ENCODE peak calls at places on chromosome 7, in five cellular contexts. C is lower lobe of right lung, V is lung, F is spleen, W is WERI-Rb-1. R is an unnamed sample. For H3K36me3, the result is how much of the 10 kb centered on the place peaks cover.

GRCh38 chr7:90701021-90701420 is 104.9 kb downstream of the CDK14 start:
- DNase-seq in W (no peak), F (no peak), C (no peak), V (no peak), R (no peak)

GRCh38 chr7:138449580-138449979 is 10.5 kb upstream of the TRIM24 start:
- DNase-seq in F (no peak), V (no peak), W (peak), C (no peak), R (peak)

GRCh38 chr7:121020243-121020642 is 31.7 kb downstream of the CPED1 start:
- DNase-seq in C (no peak), F (no peak), W (no peak), V (no peak), R (no peak)

GRCh38 chr7:28957822-28958234 is 302 bp downstream of the TRIL start:
- DNase-seq in V (no peak), W (no peak), C (no peak), F (peak), R (peak)

GRCh38 chr7:46970486-46970885 is 611.4 kb downstream of the TNS3 start:
- DNase-seq in V (no peak), W (no peak), F (no peak), C (no peak), R (no peak)

GRCh38 chr7:82699773-82700186 is 256.2 kb upstream of the CACNA2D1 start:
- DNase-seq in C (no peak), W (no peak), F (no peak), V (no peak), R (no peak)

GRCh38 chr7:31735991-31736982 is 49.3 kb downstream of the PPP1R17 start:
- DNase-seq in C (no peak), F (no peak), V (peak), W (peak), R (peak)

GRCh38 chr7:93115796-93116195 is 2.0 kb downstream of the SAMD9 start:
- DNase-seq in C (no peak), W (no peak), F (no peak), V (no peak), R (no peak)

GRCh38 chr7:50869108-50869716 is 86.5 kb upstream of the GRB10 start:
- DNase-seq in C (no peak), V (no peak), F (no peak), W (no peak), R (no peak)

GRCh38 chr7:66303454-66304160 is 98.5 kb downstream of the TPST1 start:
- DNase-seq in C (no peak), F (no peak), W (no peak), V (no peak), R (no peak)

GRCh38 chr7:29091121-29091601 is 55.2 kb downstream of the CPVL start:
- DNase-seq in W (no peak), V (no peak), F (no peak), C (no peak), R (no peak)

GRCh38 chr7:28853834-28854749 is 104.0 kb downstream of the TRIL start:
- DNase-seq in W (peak), F (peak), C (peak), V (peak), R (peak)

GRCh38 chr7:139035588-139036353 is at the start of gene ZC3HAV1L:
- DNase-seq in F (peak), C (peak), V (peak), W (peak), R (peak)

GRCh38 chr7:74579800-74580685 is 77.5 kb upstream of the GTF2I start:
- DNase-seq in W (no peak), F (no peak), C (peak), V (peak), R (no peak)

GRCh38 chr7:93889261-93889660 is 1.3 kb downstream of the TFPI2 start:
- DNase-seq in C (no peak), F (no peak), V (no peak), W (no peak), R (no peak)

GRCh38 chr7:88480901-88481300 is 174.2 kb upstream of the STEAP4 start:
- DNase-seq in F (no peak), W (no peak), C (no peak), V (no peak), R (no peak)

GRCh38 chr7:68407460-68407859 is 1190.8 kb upstream of the AUTS2 start:
- DNase-seq in V (no peak), C (no peak), W (no peak), F (no peak), R (no peak)

GRCh38 chr7:134339475-134339874 is 22.7 kb upstream of the SLC35B4 start:
- DNase-seq in V (no peak), C (no peak), F (no peak), W (no peak), R (no peak)

GRCh38 chr7:73342645-73343044 is 14.7 kb downstream of the FKBP6 start:
- DNase-seq in V (no peak), W (no peak), F (peak), C (no peak), R (peak)

GRCh38 chr7:123748171-123748733 is 551 bp downstream of the WASL start:
- DNase-seq in C (peak), F (peak), V (no peak), W (peak), R (peak)

GRCh38 chr7:360454-361100 is 70.6 kb downstream of the FOXL3 start:
- DNase-seq in W (no peak), F (peak), V (no peak), C (peak), R (no peak)

GRCh38 chr7:149638566-149639320 is 134.6 kb downstream of the ZNF467 start:
- DNase-seq in V (no peak), W (no peak), F (no peak), C (no peak), R (no peak)

GRCh38 chr7:106128846-106129245 is 16.7 kb upstream of the SYPL1 start:
- DNase-seq in F (no peak), C (no peak), V (no peak), W (no peak), R (no peak)

GRCh38 chr7:155514296-155514695 is 32.1 kb downstream of the CNPY1 start:
- DNase-seq in W (no peak), V (no peak), F (no peak), C (no peak), R (no peak)

GRCh38 chr7:36400606-36401005 is 10.9 kb downstream of the ANLN start:
- DNase-seq in V (no peak), C (no peak), W (no peak), F (no peak), R (no peak)
- H3K36me3 ChIP-seq in V (under half), C (under half), W (half or more), F (under half), R (half or more)

GRCh38 chr7:107962817-107963216 is 40.1 kb downstream of the LAMB1 start:
- DNase-seq in F (no peak), V (no peak), C (no peak), W (no peak), R (no peak)
- H3K36me3 ChIP-seq in F (under half), V (under half), C (half or more), W (half or more), R (half or more)

DNA sequence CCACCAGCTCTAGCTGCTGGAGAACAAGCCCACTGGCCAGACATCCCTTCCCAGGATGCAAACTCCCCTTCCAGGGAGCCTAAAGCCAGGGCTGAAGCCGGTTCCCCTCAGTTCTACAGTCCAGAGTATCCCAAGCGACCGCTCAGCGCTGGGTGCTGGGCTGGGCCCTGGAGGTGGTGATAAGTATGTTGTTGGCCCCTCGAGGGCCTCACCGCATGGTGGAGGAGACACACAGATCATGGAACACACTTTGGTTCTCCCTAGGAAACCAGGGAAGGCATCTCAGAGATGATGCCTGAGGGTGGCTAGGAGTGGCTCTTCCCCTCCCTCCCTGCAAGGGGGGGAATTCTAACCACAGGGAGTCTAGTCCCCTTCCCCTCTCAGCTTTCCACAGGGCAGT is 4.4 kb downstream of the PODXL start:
- DNase-seq in V (no peak), W (no peak), C (no peak), F (no peak), R (no peak)
- H3K36me3 ChIP-seq in V (under half), W (under half), C (under half), F (under half), R (under half)

GRCh38 chr7:127705461-127705959 is 53.5 kb downstream of the SND1 start:
- DNase-seq in V (no peak), W (no peak), C (no peak), F (no peak), R (no peak)

GRCh38 chr7:127704211-127704610 is 52.2 kb downstream of the SND1 start:
- DNase-seq in V (no peak), F (no peak), C (no peak), W (peak), R (no peak)

GRCh38 chr7:127708201-127708600 is 56.2 kb downstream of the SND1 start:
- DNase-seq in V (no peak), F (no peak), C (no peak), W (no peak), R (no peak)

GRCh38 chr7:127708788-127709187 is 56.8 kb downstream of the SND1 start:
- DNase-seq in C (no peak), V (peak), F (no peak), W (peak), R (peak)

DNA sequence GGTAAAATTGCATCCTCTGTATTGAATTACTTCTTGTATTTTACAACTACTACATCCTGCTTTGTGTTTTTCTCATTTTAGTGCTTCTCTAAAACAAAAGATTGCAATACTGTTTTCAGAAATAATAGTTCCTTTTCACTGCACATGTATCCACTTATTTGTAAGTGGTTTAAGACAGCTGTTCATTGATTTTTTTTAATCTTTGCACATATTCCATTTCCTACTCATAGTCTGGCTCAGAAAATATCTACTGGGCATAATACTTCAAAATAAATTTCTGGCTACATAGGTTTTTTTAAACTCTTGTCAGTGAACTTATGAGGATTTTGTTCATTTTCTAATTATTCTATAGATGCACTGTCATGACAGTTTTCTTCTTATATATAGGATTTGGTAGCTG is 54.8 kb downstream of the SND1 start:
- DNase-seq in W (no peak), F (no peak), V (no peak), C (no peak), R (no peak)
- H3K36me3 ChIP-seq in W (half or more), F (half or more), V (under half), C (half or more), R (half or more)

GRCh38 chr7:36583318-36583717 is 141.0 kb downstream of the AOAH start:
- DNase-seq in C (no peak), F (no peak), W (no peak), V (no peak), R (no peak)
- H3K36me3 ChIP-seq in C (under half), F (half or more), W (under half), V (under half), R (under half)

GRCh38 chr7:5212633-5213285 is 22.7 kb downstream of the WIPI2 start:
- DNase-seq in W (no peak), V (no peak), C (no peak), F (peak), R (no peak)

GRCh38 chr7:5214641-5215040 is 24.6 kb downstream of the WIPI2 start:
- DNase-seq in F (peak), W (no peak), C (no peak), V (no peak), R (no peak)

GRCh38 chr7:5213286-5213645 is 23.2 kb downstream of the WIPI2 start:
- DNase-seq in W (no peak), V (no peak), F (peak), C (no peak), R (no peak)

GRCh38 chr7:5215313-5215712 is 25.3 kb downstream of the WIPI2 start:
- DNase-seq in V (no peak), W (no peak), F (peak), C (no peak), R (no peak)

GRCh38 chr7:5214236-5214635 is 24.2 kb downstream of the WIPI2 start:
- DNase-seq in V (no peak), W (no peak), C (no peak), F (peak), R (no peak)
- H3K36me3 ChIP-seq in V (half or more), W (half or more), C (half or more), F (half or more), R (under half)

DNA sequence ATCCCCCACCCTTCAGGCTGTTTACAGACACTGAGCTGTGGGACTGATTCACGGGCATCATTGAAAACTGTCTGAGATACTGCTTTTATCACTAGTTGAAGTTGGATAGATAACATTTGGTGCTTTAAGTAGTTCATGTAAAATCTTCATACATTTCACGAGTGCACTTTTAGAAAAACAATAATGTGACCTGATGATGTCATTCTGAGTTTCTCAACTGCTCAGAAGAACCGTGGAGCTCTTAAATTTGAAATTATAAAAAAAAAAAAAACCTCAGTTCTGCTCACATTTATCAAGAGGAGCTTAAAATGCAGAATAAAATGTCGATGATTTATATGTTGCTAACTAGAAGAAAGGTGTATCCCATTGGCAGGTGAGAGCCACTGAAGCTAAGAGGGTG is 81.5 kb downstream of the GALNT11 start:
- DNase-seq in C (no peak), W (no peak), F (no peak), V (no peak), R (no peak)
- H3K36me3 ChIP-seq in C (half or more), W (under half), F (half or more), V (under half), R (under half)

GRCh38 chr7:151128716-151129115 is 38.8 kb downstream of the GBX1 start:
- DNase-seq in W (no peak), F (no peak), C (no peak), V (no peak), R (no peak)
- H3K36me3 ChIP-seq in W (half or more), F (half or more), C (half or more), V (half or more), R (half or more)